ENCODE peak calls at places on chromosomes 6 and 20, in four cellular contexts. One of them, this sample, is unnamed.

GRCh38 chr6:136962661-136963060 is 40.6 kb downstream of the SLC35D3 start:
- DNase-seq in HL-60: no peak
- DNase-seq in GM12878: no peak
- DNase-seq in K562: no peak
- DNase-seq in this sample: no peak

GRCh38 chr6:28281288-28282064 is at the start of gene PGBD1:
- DNase-seq in HL-60: peak; percentile 76
- DNase-seq in GM12878: no peak
- DNase-seq in K562: peak; percentile 92
- DNase-seq in this sample: peak; percentile 46

GRCh38 chr6:168828800-168829199 is 387.8 kb downstream of the SMOC2 start:
- DNase-seq in HL-60: no peak
- DNase-seq in GM12878: no peak
- DNase-seq in K562: no peak
- DNase-seq in this sample: no peak

GRCh38 chr20:18032977-18033892 is 24.5 kb downstream of the OVOL2 start:
- DNase-seq in HL-60: no peak
- DNase-seq in GM12878: no peak
- DNase-seq in K562: no peak
- DNase-seq in this sample: no peak

GRCh38 chr6:132570221-132570777 is at the start of gene TAAR6:
- DNase-seq in HL-60: no peak
- DNase-seq in GM12878: no peak
- DNase-seq in K562: no peak
- DNase-seq in this sample: no peak

GRCh38 chr20:42836339-42836738 is 353.4 kb downstream of the PTPRT start:
- DNase-seq in HL-60: no peak
- DNase-seq in GM12878: no peak
- DNase-seq in K562: no peak
- DNase-seq in this sample: no peak

GRCh38 chr6:123635567-123635966 is 1.2 kb downstream of the TRDN start:
- DNase-seq in HL-60: no peak
- DNase-seq in GM12878: no peak
- DNase-seq in K562: no peak
- DNase-seq in this sample: no peak

GRCh38 chr20:21665687-21666446 is 39.6 kb upstream of the PAX1 start:
- DNase-seq in HL-60: no peak
- DNase-seq in GM12878: no peak
- DNase-seq in K562: no peak
- DNase-seq in this sample: no peak

GRCh38 chr6:167093922-167094432 is 28.9 kb upstream of the CCR6 start:
- DNase-seq in HL-60: peak; percentile 51
- DNase-seq in GM12878: peak; percentile 90
- DNase-seq in K562: no peak
- DNase-seq in this sample: peak; percentile 48

GRCh38 chr6:63186970-63187369 is 24.3 kb upstream of the FKBP1C start:
- DNase-seq in HL-60: no peak
- DNase-seq in GM12878: no peak
- DNase-seq in K562: no peak
- DNase-seq in this sample: no peak

GRCh38 chr20:60749804-60750602 is 502.1 kb upstream of the CDH4 start:
- DNase-seq in HL-60: no peak
- DNase-seq in GM12878: no peak
- DNase-seq in K562: peak; percentile 18
- DNase-seq in this sample: no peak

GRCh38 chr20:25864326-25864970 is 167.8 kb upstream of the ZNF337 start:
- DNase-seq in HL-60: no peak
- DNase-seq in GM12878: no peak
- DNase-seq in K562: no peak
- DNase-seq in this sample: no peak

DNA sequence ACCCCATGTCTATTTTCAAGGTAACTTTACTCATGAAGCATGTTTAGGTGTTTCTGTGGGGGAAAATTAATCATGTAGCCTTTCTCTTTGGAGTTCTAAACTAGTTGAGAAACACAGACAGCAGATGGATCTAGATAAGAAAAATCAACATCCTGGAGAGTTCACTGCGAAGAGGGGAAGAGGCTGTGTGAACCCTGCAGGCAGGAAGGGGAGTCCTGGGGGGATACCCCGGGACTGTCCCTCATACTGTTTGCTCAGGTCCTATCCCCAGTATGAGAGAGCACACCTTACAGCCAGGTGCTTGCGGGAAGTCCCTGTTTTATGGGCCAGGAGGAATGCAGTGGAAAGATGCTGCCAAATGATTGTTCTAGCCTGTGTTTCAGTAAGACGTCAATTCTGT is 32.7 kb downstream of the CHMP4B start:
- DNase-seq in HL-60: no peak
- DNase-seq in GM12878: no peak
- DNase-seq in K562: peak; percentile 20
- DNase-seq in this sample: no peak
- TF ChIP-seq SPI1 in HL-60: no peak
- TF ChIP-seq SPI1 in GM12878: peak; percentile 12
- TF ChIP-seq SPI1 in K562: no peak
- TF ChIP-seq SPI1 in this sample: peak; percentile 38

DNA sequence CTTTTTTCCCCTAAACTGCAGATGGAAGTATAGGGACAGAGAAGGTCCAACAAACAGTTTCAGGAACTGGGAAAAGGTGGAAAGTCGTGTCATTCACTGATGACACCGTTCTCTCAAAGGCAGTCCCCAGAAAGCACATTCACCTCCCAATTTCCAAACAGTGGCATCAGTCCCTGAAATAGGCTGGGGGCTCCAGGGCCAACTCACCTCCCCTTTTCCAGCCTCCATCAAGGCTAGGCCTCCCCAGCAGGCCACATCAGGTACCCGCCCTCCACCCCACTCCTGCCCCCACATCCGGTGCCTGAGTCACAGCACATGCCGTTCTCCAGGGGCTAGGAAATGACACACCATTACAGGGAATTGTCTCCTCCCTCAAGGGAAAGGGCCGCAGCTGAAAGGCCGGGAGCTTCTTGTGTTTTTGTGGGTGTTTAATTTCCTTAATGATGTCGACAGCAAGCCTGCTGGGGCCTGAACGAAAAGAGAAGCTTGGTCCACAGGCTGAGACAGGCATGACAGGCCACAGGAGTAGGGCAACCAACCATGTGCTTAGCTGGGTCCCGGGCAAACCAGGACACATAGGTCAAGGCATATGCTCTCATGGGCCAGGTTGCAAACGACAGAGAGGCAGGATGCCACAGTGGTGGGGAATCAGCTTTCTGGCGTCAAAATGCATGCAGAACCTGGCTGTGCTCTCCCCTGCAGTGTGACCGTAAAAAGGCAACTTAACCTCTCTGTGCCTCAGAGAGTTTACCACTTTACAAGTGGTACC is 39.2 kb downstream of the ZMYND8 start:
- DNase-seq in HL-60: peak; percentile 70
- DNase-seq in GM12878: no peak
- DNase-seq in K562: peak; percentile 96
- DNase-seq in this sample: peak; percentile 44
- TF ChIP-seq POLR2AphosphoS5 in HL-60: no peak
- TF ChIP-seq POLR2AphosphoS5 in GM12878: no peak
- TF ChIP-seq POLR2AphosphoS5 in K562: peak; percentile 64
- TF ChIP-seq POLR2AphosphoS5 in this sample: no peak

DNA sequence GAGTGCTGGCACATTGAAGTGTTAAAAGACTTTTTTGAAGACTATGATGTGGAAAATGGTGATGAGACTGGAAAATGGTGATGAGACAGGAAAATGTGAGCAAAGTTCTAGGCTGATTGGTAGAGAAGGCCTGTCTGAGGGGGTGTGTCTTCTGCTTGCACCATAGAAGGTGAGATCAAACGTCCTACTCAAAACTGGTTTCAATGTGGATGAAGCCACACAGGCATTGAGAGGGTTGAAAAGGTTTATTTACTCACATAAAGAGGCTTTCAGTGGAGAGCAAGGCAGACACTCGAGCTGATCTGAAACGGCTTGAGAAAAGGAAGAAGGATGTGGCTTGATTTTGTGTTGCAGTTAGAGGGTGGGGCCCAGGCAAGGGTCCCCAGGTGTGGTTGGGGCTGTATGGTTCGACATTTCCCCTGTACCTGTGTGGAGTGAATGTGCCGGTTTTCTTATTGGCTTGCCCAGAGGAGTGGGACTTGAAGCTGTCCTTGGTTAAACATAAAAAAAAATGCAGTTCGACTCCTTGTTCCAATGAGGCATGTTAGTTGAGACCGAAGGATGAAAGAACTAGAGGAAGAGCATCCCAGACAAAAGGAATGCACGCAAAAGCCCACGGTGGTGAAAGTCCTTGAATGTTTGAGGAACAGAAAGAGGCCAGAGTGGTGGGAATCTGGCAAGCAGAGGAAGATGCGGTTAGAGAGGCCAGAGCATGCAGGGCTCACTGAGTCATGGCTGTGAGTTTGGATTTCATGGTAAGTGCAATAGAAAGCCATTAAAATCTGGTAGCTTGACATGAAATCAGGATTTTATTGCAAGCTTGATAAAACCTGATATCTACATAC is 172.3 kb downstream of the EPM2A start:
- DNase-seq in HL-60: no peak
- DNase-seq in GM12878: no peak
- DNase-seq in K562: no peak
- DNase-seq in this sample: no peak
- TF ChIP-seq SPI1 in HL-60: no peak
- TF ChIP-seq SPI1 in GM12878: no peak
- TF ChIP-seq SPI1 in K562: no peak
- TF ChIP-seq SPI1 in this sample: no peak

GRCh38 chr6:142152731-142153130 is 5.7 kb downstream of the VTA1 start:
- DNase-seq in HL-60: no peak
- DNase-seq in GM12878: no peak
- DNase-seq in K562: no peak
- DNase-seq in this sample: no peak

GRCh38 chr6:142155091-142155490 is 8.0 kb downstream of the VTA1 start:
- DNase-seq in HL-60: no peak
- DNase-seq in GM12878: no peak
- DNase-seq in K562: no peak
- DNase-seq in this sample: no peak

GRCh38 chr6:142153230-142153629 is 6.2 kb downstream of the VTA1 start:
- DNase-seq in HL-60: no peak
- DNase-seq in GM12878: no peak
- DNase-seq in K562: no peak
- DNase-seq in this sample: no peak

GRCh38 chr6:142155895-142156757 is 9.1 kb downstream of the VTA1 start:
- DNase-seq in HL-60: no peak
- DNase-seq in GM12878: no peak
- DNase-seq in K562: peak; percentile 34
- DNase-seq in this sample: no peak
- TF ChIP-seq POLR2AphosphoS5 in HL-60: no peak
- TF ChIP-seq POLR2AphosphoS5 in GM12878: no peak
- TF ChIP-seq POLR2AphosphoS5 in K562: no peak
- TF ChIP-seq POLR2AphosphoS5 in this sample: no peak

GRCh38 chr6:87482382-87482781 is 9.6 kb downstream of the SLC35A1 start:
- DNase-seq in HL-60: peak; percentile 80
- DNase-seq in GM12878: no peak
- DNase-seq in K562: no peak
- DNase-seq in this sample: no peak

GRCh38 chr6:87487555-87487954 is 14.8 kb downstream of the SLC35A1 start:
- DNase-seq in HL-60: no peak
- DNase-seq in GM12878: no peak
- DNase-seq in K562: no peak
- DNase-seq in this sample: no peak

GRCh38 chr6:87481936-87482335 is 9.2 kb downstream of the SLC35A1 start:
- DNase-seq in HL-60: peak; percentile 51
- DNase-seq in GM12878: no peak
- DNase-seq in K562: no peak
- DNase-seq in this sample: no peak

GRCh38 chr6:87484491-87484890 is 11.7 kb downstream of the SLC35A1 start:
- DNase-seq in HL-60: no peak
- DNase-seq in GM12878: no peak
- DNase-seq in K562: no peak
- DNase-seq in this sample: no peak

GRCh38 chr6:87483929-87484328 is 11.2 kb downstream of the SLC35A1 start:
- DNase-seq in HL-60: peak; percentile 70
- DNase-seq in GM12878: no peak
- DNase-seq in K562: peak; percentile 52
- DNase-seq in this sample: no peak
- TF ChIP-seq SPI1 in HL-60: no peak
- TF ChIP-seq SPI1 in GM12878: no peak
- TF ChIP-seq SPI1 in K562: no peak
- TF ChIP-seq SPI1 in this sample: no peak

GRCh38 chr6:158819977-158820632 is 937 bp upstream of the EZR start:
- DNase-seq in HL-60: no peak
- DNase-seq in GM12878: no peak
- DNase-seq in K562: peak; percentile 69
- DNase-seq in this sample: no peak
- TF ChIP-seq POLR2AphosphoS5 in HL-60: no peak
- TF ChIP-seq POLR2AphosphoS5 in GM12878: no peak
- TF ChIP-seq POLR2AphosphoS5 in K562: peak; percentile 55
- TF ChIP-seq POLR2AphosphoS5 in this sample: no peak

GRCh38 chr6:152085533-152085932 is 278.1 kb downstream of the ESR1 start:
- DNase-seq in HL-60: no peak
- DNase-seq in GM12878: no peak
- DNase-seq in K562: peak; percentile 11
- DNase-seq in this sample: no peak
- TF ChIP-seq SPI1 in HL-60: no peak
- TF ChIP-seq SPI1 in GM12878: no peak
- TF ChIP-seq SPI1 in K562: no peak
- TF ChIP-seq SPI1 in this sample: no peak

GRCh38 chr20:39800548-39800947 is 838.4 kb downstream of the DHX35 start:
- DNase-seq in HL-60: no peak
- DNase-seq in GM12878: peak; percentile 26
- DNase-seq in K562: no peak
- DNase-seq in this sample: no peak

GRCh38 chr20:39799366-39799965 is 837.3 kb downstream of the DHX35 start:
- DNase-seq in HL-60: no peak
- DNase-seq in GM12878: no peak
- DNase-seq in K562: no peak
- DNase-seq in this sample: no peak

GRCh38 chr20:39800111-39800510 is 838.0 kb downstream of the DHX35 start:
- DNase-seq in HL-60: no peak
- DNase-seq in GM12878: peak; percentile 26
- DNase-seq in K562: no peak
- DNase-seq in this sample: no peak

DNA sequence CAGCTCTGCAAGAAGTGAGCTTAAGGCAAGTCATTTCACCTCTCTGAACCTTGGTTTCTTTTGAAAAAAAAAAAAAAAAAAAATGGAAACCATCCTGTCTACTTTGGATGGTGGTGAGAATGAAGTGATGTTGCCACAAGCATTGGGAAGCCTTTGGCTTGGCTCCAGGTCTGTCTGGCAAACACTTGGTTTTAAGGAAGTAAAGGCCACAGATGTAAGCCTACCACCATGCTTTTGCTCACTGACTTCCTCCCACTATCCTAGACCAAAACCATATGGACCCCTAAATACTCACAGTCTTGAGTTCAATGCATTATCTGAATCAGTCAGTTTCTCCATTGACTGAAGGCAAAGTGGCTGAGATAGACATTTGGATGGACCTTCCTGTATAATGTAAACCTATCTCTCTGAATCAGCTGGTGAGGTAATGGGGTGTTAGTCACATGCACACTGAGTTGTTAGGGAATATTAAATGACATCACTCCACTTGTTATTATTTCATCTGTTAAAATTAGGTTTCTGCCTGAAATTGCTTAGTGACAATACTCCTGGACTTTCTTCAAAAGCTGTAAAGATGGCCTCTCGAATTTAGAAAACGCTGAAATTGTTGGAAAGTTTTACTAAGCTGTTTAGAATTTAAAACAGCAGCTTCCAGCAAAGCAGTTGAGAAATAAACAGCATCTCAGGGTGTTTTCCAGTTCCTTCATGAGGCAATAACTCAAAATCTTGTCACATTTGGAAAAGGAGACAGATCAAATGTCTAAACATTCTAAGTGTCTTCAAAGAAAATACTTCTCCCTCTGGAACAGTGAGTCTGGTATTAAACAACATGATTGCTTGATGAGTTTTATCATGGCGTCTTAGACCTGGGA is 833.5 kb downstream of the DHX35 start:
- DNase-seq in HL-60: no peak
- DNase-seq in GM12878: no peak
- DNase-seq in K562: no peak
- DNase-seq in this sample: no peak
- TF ChIP-seq POLR2AphosphoS5 in HL-60: no peak
- TF ChIP-seq POLR2AphosphoS5 in GM12878: no peak
- TF ChIP-seq POLR2AphosphoS5 in K562: no peak
- TF ChIP-seq POLR2AphosphoS5 in this sample: no peak